ENCODE peak calls at places on chromosomes 4 and X, in four cellular contexts. L is nucleus accumbens; X is activated CD4-positive, alpha-beta T cell treated with anti-CD3 and anti-CD28 coated beads, Interleukin-2, amount 50 U/mL, for 24 hours; J is skeletal muscle cell. Z is an unnamed sample.
A peak's percentile ranks its signal among the peaks of the same experiment; 100 is the strongest.

GRCh38 chr4:156763511-156763910 is 208.1 kb downstream of the PDGFC start:
- DNase-seq in L (no peak), X (no peak), J (no peak), Z (no peak)

GRCh38 chr4:40924096-40924792 is 174.5 kb downstream of the NSUN7 start:
- DNase-seq in L (no peak), X (peak; percentile 80), J (no peak), Z (peak; percentile 76)

GRCh38 chr4:123421227-123421941 is 24.8 kb downstream of the SPRY1 start:
- DNase-seq in L (no peak), X (no peak), J (no peak), Z (no peak)

GRCh38 chrX:116317409-116317808 is 119.0 kb upstream of the SLC6A14 start:
- DNase-seq in L (no peak), X (no peak), J (peak; percentile 49), Z (no peak)

GRCh38 chr4:2266181-2266580 is 4.3 kb upstream of the MXD4 start:
- DNase-seq in L (no peak), X (no peak), J (no peak), Z (no peak)

GRCh38 chr4:83107636-83108035 is 6.9 kb downstream of the PLAC8 start:
- DNase-seq in L (no peak), X (peak; percentile 51), J (no peak), Z (no peak)

GRCh38 chrX:23726196-23726595 is 16.9 kb downstream of the ACOT9 start:
- DNase-seq in L (no peak), X (no peak), J (no peak), Z (peak; percentile 19)

GRCh38 chrX:108537005-108537404 is 97.4 kb downstream of the COL4A5 start:
- DNase-seq in L (no peak), X (no peak), J (peak; percentile 2), Z (no peak)

GRCh38 chr4:90064196-90064595 is 63.0 kb upstream of the CCSER1 start:
- DNase-seq in L (no peak), X (no peak), J (no peak), Z (no peak)

GRCh38 chrX:107450823-107451509 is 1.5 kb downstream of the FRMPD3 start:
- DNase-seq in L (no peak), X (no peak), J (no peak), Z (peak; percentile 36)

GRCh38 chr4:82247629-82248028 is 126.2 kb downstream of the HNRNPD start:
- DNase-seq in L (no peak), X (no peak), J (no peak), Z (no peak)

GRCh38 chrX:118727686-118728339 is 407 bp downstream of the IL13RA1 start:
- DNase-seq in L (peak; percentile 1), X (no peak), J (no peak), Z (no peak)

GRCh38 chrX:24487576-24487975 is 22.5 kb downstream of the PDK3 start:
- DNase-seq in L (no peak), X (no peak), J (no peak), Z (no peak)

GRCh38 chr4:159937595-159937994 is 834.7 kb downstream of the RAPGEF2 start:
- DNase-seq in L (no peak), X (no peak), J (no peak), Z (no peak)

GRCh38 chr4:186829740-186830449 is 106.2 kb upstream of the FAT1 start:
- DNase-seq in L (no peak), X (no peak), J (no peak), Z (no peak)

GRCh38 chrX:40434947-40435346 is 145.8 kb upstream of the ATP6AP2 start:
- DNase-seq in L (peak; percentile 25), X (no peak), J (peak; percentile 7), Z (no peak)

GRCh38 chr4:54840992-54841768 is 183.4 kb downstream of the KIT start:
- DNase-seq in L (no peak), X (no peak), J (no peak), Z (no peak)

GRCh38 chrX:44733931-44734330 is 109.9 kb upstream of the DUSP21 start:
- DNase-seq in L (no peak), X (no peak), J (no peak), Z (no peak)

GRCh38 chrX:106707771-106708454 is 18.6 kb upstream of the RNF128 start:
- DNase-seq in L (no peak), X (no peak), J (peak; percentile 76), Z (no peak)

GRCh38 chr4:94406668-94407437 is 44.9 kb upstream of the PDLIM5 start:
- DNase-seq in L (no peak), X (peak; percentile 47), J (peak; percentile 57), Z (peak; percentile 33)

GRCh38 chrX:139203681-139204575 is 326.6 kb upstream of the F9 start:
- DNase-seq in L (no peak), X (no peak), J (no peak), Z (peak; percentile 1)

GRCh38 chrX:82589410-82589809 is 918.7 kb upstream of the POU3F4 start:
- DNase-seq in L (no peak), X (no peak), J (peak; percentile 0), Z (no peak)

GRCh38 chr4:110064295-110064694 is 134.1 kb downstream of the ELOVL6 start:
- DNase-seq in L (no peak), X (no peak), J (no peak), Z (no peak)

GRCh38 chr4:108433832-108434231 is 186.5 kb upstream of the RPL34 start:
- DNase-seq in L (no peak), X (peak; percentile 42), J (no peak), Z (no peak)

GRCh38 chrX:38513087-38513742 is 48.1 kb upstream of the TSPAN7 start:
- DNase-seq in L (no peak), X (no peak), J (no peak), Z (no peak)

GRCh38 chrX:10989386-10989785 is 121.7 kb upstream of the HCCS start:
- DNase-seq in L (no peak), X (no peak), J (no peak), Z (no peak)

GRCh38 chr4:75745192-75745591 is 20.8 kb downstream of the USO1 start:
- DNase-seq in L (no peak), X (no peak), J (peak; percentile 58), Z (no peak)

GRCh38 chr4:47933798-47934197 is 19.4 kb upstream of the NFXL1 start:
- DNase-seq in L (no peak), X (no peak), J (no peak), Z (peak; percentile 14)

GRCh38 chr4:34920032-34920431 is 1324.3 kb downstream of the ARAP2 start:
- DNase-seq in L (no peak), X (no peak), J (no peak), Z (no peak)

GRCh38 chr4:94626942-94627341 is 130.8 kb upstream of the BMPR1B start:
- DNase-seq in L (no peak), X (no peak), J (no peak), Z (no peak)

GRCh38 chr4:87088188-87088587 is 132.2 kb downstream of the KLHL8 start:
- DNase-seq in L (no peak), X (no peak), J (no peak), Z (no peak)

GRCh38 chrX:125205084-125205917 is 114.4 kb upstream of the TEX13C start:
- DNase-seq in L (peak; percentile 3), X (no peak), J (peak; percentile 42), Z (no peak)

GRCh38 chr4:59644765-59645164 is 1555.4 kb upstream of the ADGRL3 start:
- DNase-seq in L (no peak), X (no peak), J (no peak), Z (no peak)

GRCh38 chr4:38177792-38178665 is 217.8 kb downstream of the PTTG2 start:
- DNase-seq in L (no peak), X (peak; percentile 18), J (no peak), Z (peak; percentile 57)

GRCh38 chrX:109732319-109732779 is 708 bp downstream of the ACSL4 start:
- DNase-seq in L (peak; percentile 6), X (no peak), J (peak; percentile 19), Z (peak; percentile 39)

GRCh38 chrX:134459683-134460004 is 321 bp upstream of the HPRT1 start:
- DNase-seq in L (no peak), X (no peak), J (no peak), Z (peak; percentile 16)